ENCODE peak calls at places on chromosome 14, in eight cellular contexts. W is D721Med, B is KG1, K is NCI-H345, C is SW 1271, R is type B pancreatic cell, V is vagina, X is cerebellum. Z is an unnamed sample.

GRCh38 chr14:22768947-22769346 is 2.5 kb downstream of the OXA1L start:
- DNase-seq in W (no peak), B (no peak), K (no peak), C (no peak), R (no peak), V (no peak), X (no peak), Z (no peak)

GRCh38 chr14:52730708-52731111 is 744 bp downstream of the STYX start:
- DNase-seq in W (no peak), B (peak), K (peak), C (no peak), R (no peak), V (no peak), X (no peak), Z (no peak)

GRCh38 chr14:67268456-67269115 is 27.4 kb downstream of the PALS1 start:
- DNase-seq in W (no peak), B (no peak), K (no peak), C (no peak), R (no peak), V (no peak), X (no peak), Z (peak)

GRCh38 chr14:73739899-73740685 is 25.9 kb upstream of the PNMA1 start:
- DNase-seq in W (no peak), B (no peak), K (no peak), C (no peak), R (no peak), V (no peak), X (no peak), Z (peak)

GRCh38 chr14:59474172-59474571 is 9.0 kb upstream of the GPR135 start:
- DNase-seq in W (no peak), B (no peak), K (no peak), C (no peak), R (no peak), V (no peak), X (no peak), Z (no peak)

GRCh38 chr14:21107360-21107781 is 6.5 kb downstream of the TMEM253 start:
- DNase-seq in W (no peak), B (no peak), K (no peak), C (no peak), R (no peak), V (no peak), X (no peak), Z (no peak)

GRCh38 chr14:78222746-78223145 is 52.6 kb downstream of the NRXN3 start:
- DNase-seq in W (no peak), B (no peak), K (no peak), C (no peak), R (no peak), V (no peak), X (no peak), Z (no peak)

GRCh38 chr14:51783765-51784164 is 76.6 kb upstream of the GNG2 start:
- DNase-seq in W (no peak), B (no peak), K (no peak), C (no peak), R (no peak), V (no peak), X (no peak), Z (no peak)

GRCh38 chr14:101876539-101876938 is 87.8 kb upstream of the DYNC1H1 start:
- DNase-seq in W (no peak), B (peak), K (no peak), C (no peak), R (no peak), V (peak), X (no peak), Z (no peak)

GRCh38 chr14:95524706-95525512 is 8.5 kb upstream of the SYNE3 start:
- DNase-seq in W (no peak), B (no peak), K (peak), C (no peak), R (no peak), V (no peak), X (no peak), Z (peak)

GRCh38 chr14:85088231-85088630 is 441.7 kb upstream of the FLRT2 start:
- DNase-seq in W (no peak), B (no peak), K (no peak), C (no peak), R (no peak), V (no peak), X (no peak), Z (no peak)

GRCh38 chr14:21268612-21269251 is 510 bp downstream of the HNRNPC start:
- DNase-seq in W (no peak), B (no peak), K (peak), C (peak), R (no peak), V (no peak), X (peak), Z (no peak)

GRCh38 chr14:104397956-104398355 is 181.6 kb upstream of the C14orf180 start:
- DNase-seq in W (no peak), B (no peak), K (no peak), C (no peak), R (no peak), V (no peak), X (no peak), Z (no peak)

GRCh38 chr14:60328588-60328987 is 79.6 kb downstream of the PPM1A start:
- DNase-seq in W (no peak), B (no peak), K (peak), C (no peak), R (no peak), V (no peak), X (no peak), Z (no peak)

GRCh38 chr14:87063181-87063580 is 929.8 kb downstream of the GALC start:
- DNase-seq in W (no peak), B (no peak), K (no peak), C (no peak), R (no peak), V (no peak), X (no peak), Z (no peak)

GRCh38 chr14:69674546-69675245 is 63.3 kb downstream of the SUSD6 start:
- DNase-seq in W (no peak), B (no peak), K (no peak), C (no peak), R (no peak), V (no peak), X (no peak), Z (no peak)

GRCh38 chr14:65412881-65413738 is 580 bp downstream of the FUT8 start:
- DNase-seq in W (no peak), B (no peak), K (peak), C (peak), R (no peak), V (peak), X (peak), Z (peak)

GRCh38 chr14:72845675-72846074 is 48.2 kb downstream of the DPF3 start:
- DNase-seq in W (no peak), B (no peak), K (no peak), C (no peak), R (no peak), V (no peak), X (no peak), Z (no peak)

GRCh38 chr14:81509321-81509720 is 24.3 kb downstream of the SEL1L start:
- DNase-seq in W (no peak), B (no peak), K (no peak), C (no peak), R (no peak), V (no peak), X (no peak), Z (no peak)